ENCODE peak calls at places on chromosomes 4 and X, in nine cellular contexts. P, G, T, R, Q, U, L, E and N are unnamed samples.

GRCh38 chr4:101355767-101356702 is 8.7 kb upstream of the PPP3CA start:
- DNase-seq in P (peak; percentile 58), G (no peak), T (no peak), R (no peak), Q (no peak), U (no peak), L (no peak), E (no peak), N (no peak)

GRCh38 chrX:46326161-46326560 is 219.1 kb downstream of the ZNF674 start:
- DNase-seq in P (peak; percentile 71), G (no peak), T (no peak), R (no peak), Q (no peak), U (no peak), L (no peak), E (no peak), N (no peak)

GRCh38 chrX:57932266-57932665 is 22.0 kb upstream of the ZXDA start:
- DNase-seq in P (no peak), G (no peak), T (no peak), R (no peak), Q (no peak), U (no peak), L (no peak), E (no peak), N (no peak)

GRCh38 chr4:7878323-7878722 is 61.3 kb downstream of the AFAP1 start:
- DNase-seq in P (no peak), G (no peak), T (no peak), R (no peak), Q (no peak), U (no peak), L (no peak), E (no peak), N (no peak)

GRCh38 chr4:185775792-185776555 is 36.0 kb downstream of the SORBS2 start:
- DNase-seq in P (no peak), G (no peak), T (no peak), R (no peak), Q (no peak), U (no peak), L (no peak), E (no peak), N (no peak)

GRCh38 chrX:114582264-114582632 is 1.6 kb upstream of the HTR2C start:
- DNase-seq in P (no peak), G (no peak), T (no peak), R (no peak), Q (no peak), U (no peak), L (no peak), E (no peak), N (no peak)

GRCh38 chrX:40083120-40083978 is 14.4 kb downstream of the BCOR start:
- DNase-seq in P (no peak), G (no peak), T (no peak), R (no peak), Q (no peak), U (peak; percentile 39), L (no peak), E (no peak), N (no peak)

GRCh38 chrX:154749856-154750255 is 1.0 kb downstream of the GAB3 start:
- DNase-seq in P (no peak), G (no peak), T (no peak), R (no peak), Q (peak; percentile 51), U (no peak), L (no peak), E (no peak), N (no peak)

GRCh38 chr4:1354136-1354982 is 7.4 kb downstream of the UVSSA start:
- DNase-seq in P (peak; percentile 71), G (no peak), T (no peak), R (no peak), Q (no peak), U (no peak), L (no peak), E (no peak), N (no peak)

GRCh38 chr4:54542540-54543041 is 115.2 kb upstream of the KIT start:
- DNase-seq in P (peak; percentile 77), G (no peak), T (no peak), R (no peak), Q (no peak), U (no peak), L (no peak), E (no peak), N (no peak)

GRCh38 chr4:39614487-39615162 is 24.0 kb downstream of the SMIM14 start:
- DNase-seq in P (no peak), G (no peak), T (no peak), R (no peak), Q (no peak), U (no peak), L (no peak), E (no peak), N (no peak)

GRCh38 chr4:118281611-118282442 is 71.0 kb downstream of the PRSS12 start:
- DNase-seq in P (peak; percentile 63), G (no peak), T (no peak), R (no peak), Q (no peak), U (no peak), L (no peak), E (no peak), N (no peak)

GRCh38 chr4:152374606-152375285 is 161.1 kb downstream of the FBXW7 start:
- DNase-seq in P (no peak), G (no peak), T (no peak), R (no peak), Q (no peak), U (no peak), L (no peak), E (no peak), N (no peak)

GRCh38 chrX:103187953-103188475 is 26.9 kb upstream of the BEX4 start:
- DNase-seq in P (no peak), G (no peak), T (no peak), R (no peak), Q (no peak), U (no peak), L (no peak), E (peak; percentile 3), N (no peak)

GRCh38 chr4:70746179-70746839 is 24.5 kb downstream of the RUFY3 start:
- DNase-seq in P (no peak), G (no peak), T (no peak), R (no peak), Q (no peak), U (no peak), L (no peak), E (no peak), N (no peak)

GRCh38 chrX:76279007-76279406 is 106.1 kb downstream of the PBDC1 start:
- DNase-seq in P (peak; percentile 62), G (peak; percentile 29), T (peak; percentile 3), R (peak; percentile 40), Q (peak; percentile 84), U (peak; percentile 16), L (no peak), E (peak; percentile 68), N (peak; percentile 37)

GRCh38 chr4:78776031-78776728 is at the start of gene BMP2K:
- DNase-seq in P (peak; percentile 94), G (peak; percentile 70), T (peak; percentile 62), R (peak; percentile 84), Q (peak; percentile 37), U (peak; percentile 86), L (no peak), E (peak; percentile 80), N (peak; percentile 88)

GRCh38 chr4:146018247-146018646 is 79.6 kb upstream of the ZNF827 start:
- DNase-seq in P (no peak), G (no peak), T (no peak), R (no peak), Q (no peak), U (no peak), L (no peak), E (no peak), N (no peak)

GRCh38 chr4:182015893-182016292 is 227.3 kb upstream of the TENM3 start:
- DNase-seq in P (no peak), G (no peak), T (no peak), R (no peak), Q (no peak), U (no peak), L (no peak), E (peak; percentile 40), N (no peak)

GRCh38 chr4:181582595-181582994 is 660.6 kb upstream of the TENM3 start:
- DNase-seq in P (no peak), G (no peak), T (no peak), R (no peak), Q (no peak), U (no peak), L (no peak), E (no peak), N (peak; percentile 5)

GRCh38 chrX:51182545-51182944 is 150.1 kb upstream of the NUDT10 start:
- DNase-seq in P (no peak), G (no peak), T (no peak), R (no peak), Q (no peak), U (no peak), L (no peak), E (no peak), N (no peak)

GRCh38 chr4:122086338-122086737 is 65.8 kb upstream of the BLTP1 start:
- DNase-seq in P (no peak), G (no peak), T (no peak), R (no peak), Q (no peak), U (no peak), L (no peak), E (no peak), N (no peak)

GRCh38 chr4:60992037-60992436 is 208.1 kb upstream of the ADGRL3 start:
- DNase-seq in P (no peak), G (no peak), T (no peak), R (no peak), Q (no peak), U (no peak), L (no peak), E (peak; percentile 35), N (no peak)

GRCh38 chr4:184322328-184323025 is 104.8 kb upstream of the ENPP6 start:
- DNase-seq in P (no peak), G (no peak), T (no peak), R (no peak), Q (no peak), U (no peak), L (no peak), E (no peak), N (no peak)

GRCh38 chr4:37988670-37989069 is 28.5 kb downstream of the PTTG2 start:
- DNase-seq in P (peak; percentile 85), G (no peak), T (no peak), R (no peak), Q (no peak), U (no peak), L (no peak), E (no peak), N (no peak)

GRCh38 chrX:86830685-86831084 is 682.4 kb downstream of the DACH2 start:
- DNase-seq in P (no peak), G (no peak), T (no peak), R (no peak), Q (no peak), U (no peak), L (no peak), E (no peak), N (no peak)

GRCh38 chrX:151708821-151709220 is 7.0 kb upstream of the FATE1 start:
- DNase-seq in P (no peak), G (no peak), T (no peak), R (no peak), Q (no peak), U (no peak), L (no peak), E (no peak), N (no peak)

GRCh38 chr4:168643796-168644159 is 146.9 kb downstream of the PALLD start:
- DNase-seq in P (no peak), G (no peak), T (no peak), R (no peak), Q (no peak), U (no peak), L (no peak), E (no peak), N (no peak)

GRCh38 chr4:158811704-158812103 is 42.9 kb downstream of the FNIP2 start:
- DNase-seq in P (no peak), G (no peak), T (no peak), R (no peak), Q (no peak), U (peak; percentile 41), L (no peak), E (no peak), N (peak; percentile 45)

GRCh38 chr4:124903995-124904722 is 191.6 kb upstream of the ANKRD50 start:
- DNase-seq in P (no peak), G (no peak), T (no peak), R (no peak), Q (peak; percentile 45), U (no peak), L (no peak), E (no peak), N (no peak)

GRCh38 chrX:74449322-74449936 is 28.1 kb downstream of the SLC16A2 start:
- DNase-seq in P (no peak), G (no peak), T (peak; percentile 8), R (peak; percentile 32), Q (no peak), U (no peak), L (no peak), E (no peak), N (no peak)